ENCODE peak calls at places on chromosomes 5 and 9, in seven cellular contexts. P is heart left ventricle, A is ovary, Y is tibial nerve, M is mammary epithelial cell, R is fibroblast of lung, K is uterus. H is an unnamed sample.

GRCh38 chr9:15746905-15747304 is 194.1 kb downstream of the CCDC171 start:
- DNase-seq in P (no peak), A (no peak), Y (no peak), M (no peak), R (no peak), K (no peak), H (peak; percentile 15)

GRCh38 chr5:56479701-56480304 is 246.7 kb upstream of the ANKRD55 start:
- DNase-seq in P (no peak), A (no peak), Y (no peak), M (no peak), R (no peak), K (no peak), H (no peak)

GRCh38 chr5:14277407-14278320 is 134.5 kb downstream of the TRIO start:
- DNase-seq in P (no peak), A (no peak), Y (no peak), M (no peak), R (no peak), K (no peak), H (no peak)

GRCh38 chr9:131419029-131419614 is 25.2 kb downstream of the PRRC2B start:
- DNase-seq in P (no peak), A (peak; percentile 31), Y (no peak), M (no peak), R (no peak), K (no peak), H (no peak)

GRCh38 chr5:168773231-168773630 is 194.1 kb upstream of the PANK3 start:
- DNase-seq in P (no peak), A (no peak), Y (no peak), M (no peak), R (no peak), K (no peak), H (peak; percentile 72)

GRCh38 chr9:113540466-113540865 is 76.9 kb downstream of the RGS3 start:
- DNase-seq in P (no peak), A (peak; percentile 25), Y (no peak), M (no peak), R (no peak), K (no peak), H (no peak)

GRCh38 chr5:71582945-71583584 is 4.1 kb upstream of the MCCC2 start:
- DNase-seq in P (no peak), A (no peak), Y (no peak), M (no peak), R (no peak), K (no peak), H (no peak)

GRCh38 chr5:148374693-148375360 is 8.9 kb upstream of the FBXO38 start:
- DNase-seq in P (no peak), A (no peak), Y (no peak), M (peak; percentile 67), R (peak; percentile 79), K (peak; percentile 7), H (peak; percentile 52)

GRCh38 chr5:88889165-88890069 is 6.4 kb upstream of the MEF2C start:
- DNase-seq in P (peak; percentile 70), A (peak; percentile 88), Y (peak; percentile 23), M (no peak), R (peak; percentile 59), K (peak; percentile 73), H (no peak)

GRCh38 chr9:111957856-111958631 is 61.4 kb downstream of the UGCG start:
- DNase-seq in P (no peak), A (no peak), Y (no peak), M (peak; percentile 96), R (peak; percentile 95), K (no peak), H (no peak)

GRCh38 chr5:10501554-10502075 is 59.9 kb downstream of the ROPN1L start:
- DNase-seq in P (no peak), A (no peak), Y (no peak), M (no peak), R (peak; percentile 40), K (no peak), H (no peak)

GRCh38 chr9:33024126-33024965 is 727 bp upstream of the DNAJA1 start:
- DNase-seq in P (peak; percentile 22), A (peak; percentile 48), Y (no peak), M (no peak), R (peak; percentile 41), K (peak; percentile 28), H (peak; percentile 31)

GRCh38 chr9:89515416-89515815 is 17.5 kb upstream of the SEMA4D start:
- DNase-seq in P (no peak), A (no peak), Y (no peak), M (no peak), R (no peak), K (no peak), H (no peak)

GRCh38 chr5:132073231-132074013 is at the start of gene CSF2:
- DNase-seq in P (no peak), A (no peak), Y (no peak), M (peak; percentile 88), R (no peak), K (no peak), H (no peak)

GRCh38 chr5:178588769-178589168 is 1.4 kb downstream of the COL23A1 start:
- DNase-seq in P (no peak), A (no peak), Y (no peak), M (no peak), R (no peak), K (no peak), H (no peak)

GRCh38 chr5:178587793-178588611 is 2.2 kb downstream of the COL23A1 start:
- DNase-seq in P (no peak), A (no peak), Y (no peak), M (no peak), R (no peak), K (no peak), H (no peak)

GRCh38 chr5:178590141-178590923 is at the start of gene COL23A1:
- DNase-seq in P (peak; percentile 87), A (peak; percentile 52), Y (no peak), M (peak; percentile 33), R (peak; percentile 58), K (peak; percentile 33), H (peak; percentile 82)

GRCh38 chr5:178590924-178591423 is 781 bp upstream of the COL23A1 start:
- DNase-seq in P (peak; percentile 44), A (no peak), Y (no peak), M (peak; percentile 75), R (peak; percentile 6), K (no peak), H (no peak)

DNA sequence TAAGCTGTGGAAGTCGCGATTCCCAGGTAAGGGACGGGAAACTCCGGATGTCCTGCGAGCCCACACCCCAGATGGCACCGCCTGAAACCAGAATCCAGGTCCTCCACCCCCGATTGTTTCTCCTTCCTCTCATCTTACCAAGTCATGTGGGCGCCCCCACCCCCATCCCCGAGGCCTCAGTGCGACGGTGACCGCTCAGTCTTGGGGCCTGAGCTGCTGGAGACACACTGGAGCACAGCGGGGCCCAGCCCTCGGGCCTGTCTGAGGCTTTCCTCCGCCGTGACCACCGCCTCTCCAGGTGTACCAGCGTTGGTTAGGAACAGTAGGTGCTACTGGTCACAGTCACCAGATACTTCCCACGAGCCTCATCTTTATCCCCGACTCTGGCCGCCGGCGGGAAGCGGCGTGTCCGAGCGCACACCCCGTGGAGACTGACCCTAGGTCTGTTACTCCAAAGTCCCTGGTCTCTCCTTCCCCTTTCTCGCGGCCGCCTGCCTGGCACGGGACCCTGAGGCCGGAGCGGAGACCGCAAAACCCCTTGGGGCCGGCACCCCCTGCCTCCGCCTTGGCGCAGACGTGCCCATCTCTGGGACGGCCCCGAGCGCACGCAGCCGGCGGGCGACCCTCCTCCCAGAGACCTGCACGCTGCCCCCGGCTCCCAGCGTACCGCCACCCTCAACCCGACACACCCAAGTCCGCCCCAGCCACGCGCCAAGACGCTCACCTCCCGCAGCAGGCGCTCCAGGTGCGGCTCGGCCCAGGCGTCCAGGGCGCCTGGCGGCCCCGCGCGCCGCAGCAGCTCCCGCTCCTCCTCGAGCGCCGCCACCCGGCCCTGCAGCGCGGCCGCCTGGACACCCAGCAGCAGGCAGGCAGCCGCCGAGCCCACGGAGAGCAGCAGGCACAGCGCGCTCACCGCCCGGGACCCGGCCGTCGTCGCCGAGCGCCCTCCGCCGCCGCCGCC is 733 bp downstream of the COL23A1 start:
- DNase-seq in P (peak; percentile 51), A (peak; percentile 45), Y (no peak), M (peak; percentile 7), R (peak; percentile 16), K (no peak), H (peak; percentile 72)
- H3K4me3 ChIP-seq in P (peak overlapping the region; percentile 63), A (peak overlapping the region; percentile 31), Y (peak overlapping the region; percentile 54), M (no peak overlapping the region), R (peak overlapping the region; percentile 51), K (peak overlapping the region; percentile 24), H (peak overlapping the region; percentile 46)

GRCh38 chr5:6296524-6296923 is 81.8 kb downstream of the MED10 start:
- DNase-seq in P (no peak), A (no peak), Y (no peak), M (no peak), R (no peak), K (no peak), H (no peak)
- TF ChIP-seq CTCF in P (no peak), A (no peak), Y (no peak), M (no peak), R (no peak), K (no peak), H (no peak)

DNA sequence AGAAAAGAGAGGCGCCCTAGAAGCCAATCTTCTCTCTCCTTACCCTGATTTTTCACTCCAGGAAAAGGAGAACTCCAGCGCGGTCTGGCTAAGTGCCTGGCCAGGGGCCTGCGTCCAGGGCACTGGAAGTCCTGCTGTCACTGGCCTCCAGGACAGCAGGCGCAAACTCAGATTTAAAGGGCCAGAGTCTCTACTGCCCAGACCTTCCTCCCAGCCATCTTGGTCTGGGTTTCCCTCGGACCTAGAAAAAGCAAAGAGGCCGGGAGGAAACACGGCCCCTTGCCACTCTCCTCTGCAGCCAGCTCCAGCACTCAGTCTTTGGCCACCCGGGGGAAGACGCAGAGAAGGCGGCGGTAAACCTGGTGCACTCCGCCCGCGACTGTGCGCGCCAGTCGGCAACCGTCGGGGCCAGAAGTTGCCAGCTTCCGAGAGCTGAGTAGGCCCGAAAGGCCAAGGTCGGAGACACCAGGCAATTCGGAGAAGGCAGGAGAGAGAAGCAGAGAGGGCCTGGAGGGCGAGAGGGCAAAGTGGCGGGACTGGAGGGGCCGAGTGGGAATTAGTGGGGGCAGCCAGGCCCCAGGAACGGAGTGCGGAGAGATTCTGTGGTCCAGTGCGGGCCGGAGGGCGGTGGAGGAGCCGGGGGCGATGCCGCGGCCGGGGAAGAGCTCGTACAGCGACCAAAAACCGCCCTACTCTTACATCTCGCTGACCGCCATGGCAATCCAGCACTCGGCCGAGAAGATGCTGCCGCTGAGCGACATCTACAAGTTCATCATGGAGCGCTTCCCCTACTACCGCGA is at the start of gene FOXB2:
- DNase-seq in P (no peak), A (no peak), Y (no peak), M (no peak), R (no peak), K (no peak), H (no peak)
- H3K27me3 ChIP-seq in P (peaks cover 100% of the 10 kb centered on the region), A (no peaks in the 10 kb centered on the region), Y (peaks cover 9% of the 10 kb centered on the region), M (peaks cover 79% of the 10 kb centered on the region), R (peaks cover 90% of the 10 kb centered on the region), K (peaks cover 52% of the 10 kb centered on the region), H (peaks cover 99% of the 10 kb centered on the region)

DNA sequence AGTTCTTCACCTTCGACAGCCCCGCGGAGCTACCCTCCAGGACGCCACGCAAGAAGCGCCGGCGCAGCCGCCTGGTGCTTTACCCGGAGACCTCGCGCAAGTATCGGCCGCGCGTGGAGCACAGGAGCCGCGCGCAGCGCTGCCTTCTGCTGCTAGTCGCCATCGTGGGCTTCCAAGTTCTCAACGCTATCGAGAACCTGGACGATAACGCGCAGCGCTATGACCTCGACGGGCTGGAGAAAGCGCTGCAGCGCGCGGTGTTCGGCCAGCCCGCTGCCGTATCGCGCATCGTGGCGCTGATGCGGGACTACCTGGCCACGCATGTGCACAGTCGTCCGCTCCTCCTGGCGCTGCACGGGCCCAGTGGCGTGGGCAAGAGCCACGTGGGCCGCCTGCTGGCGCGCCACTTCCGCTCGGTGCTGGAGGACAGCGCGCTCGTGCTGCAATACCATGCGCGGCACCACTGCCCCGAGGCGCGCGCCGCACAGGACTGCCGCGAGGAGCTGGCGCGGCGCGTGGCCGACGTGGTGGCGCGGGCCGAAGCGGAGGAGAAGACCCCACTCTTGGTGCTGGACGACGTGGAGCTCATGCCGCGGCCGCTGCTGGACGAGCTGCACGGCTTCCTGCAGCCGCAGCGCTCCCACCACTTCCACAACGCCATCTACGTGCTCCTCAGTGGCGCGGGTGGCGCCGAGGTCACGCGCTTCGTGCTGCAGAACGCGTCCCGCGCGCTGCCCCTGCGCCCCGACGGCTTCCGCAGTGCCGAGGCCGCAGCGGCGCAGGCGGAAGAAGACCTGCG is 1.6 kb downstream of the TOR4A start:
- DNase-seq in P (peak; percentile 32), A (peak; percentile 39), Y (no peak), M (no peak), R (no peak), K (no peak), H (no peak)
- H3K4me3 ChIP-seq in P (peak overlapping the region; percentile 66), A (no peak overlapping the region), Y (no peak overlapping the region), M (no peak overlapping the region), R (peak overlapping the region; percentile 86), K (no peak overlapping the region), H (no peak overlapping the region)

H was measured in BE2C.